ENCODE peak calls at places on chromosomes 4 and X, in four cellular contexts. L is pancreas; S is uterus; K is CD4-positive, alpha-beta memory T cell. H is an unnamed sample. For H3K9me3, the result is how much of the 10 kb centered on the place peaks cover.

GRCh38 chrX:101759000-101759399 is 99.3 kb upstream of the ARMCX2 start:
- DNase-seq in L (peak), S (peak), K (peak), H (no peak)

GRCh38 chr4:125727931-125728330 is 413.2 kb downstream of the FAT4 start:
- DNase-seq in L (no peak), S (no peak), K (no peak), H (no peak)

GRCh38 chr4:44738615-44739014 is 12.3 kb upstream of the GNPDA2 start:
- DNase-seq in L (no peak), S (no peak), K (peak), H (no peak)

GRCh38 chr4:152458801-152459302 is 77.0 kb downstream of the FBXW7 start:
- DNase-seq in L (no peak), S (no peak), K (peak), H (no peak)

GRCh38 chr4:121913667-121914066 is 38.2 kb downstream of the TRPC3 start:
- DNase-seq in L (no peak), S (no peak), K (no peak), H (no peak)

GRCh38 chrX:95056901-95057300 is 1382.9 kb downstream of the FAM133A start:
- DNase-seq in L (no peak), S (no peak), K (no peak), H (no peak)

GRCh38 chr4:185269286-185269685 is 59.9 kb downstream of the SNX25 start:
- DNase-seq in L (no peak), S (no peak), K (no peak), H (no peak)

GRCh38 chr4:101102114-101102752 is 245.1 kb downstream of the PPP3CA start:
- DNase-seq in L (peak), S (peak), K (no peak), H (no peak)

GRCh38 chr4:98661356-98662054 is 3.1 kb upstream of the TSPAN5 start:
- DNase-seq in L (no peak), S (no peak), K (no peak), H (no peak)

GRCh38 chr4:137794779-137795178 is 262.5 kb upstream of the PCDH18 start:
- DNase-seq in L (no peak), S (no peak), K (no peak), H (no peak)

GRCh38 chr4:100261346-100261745 is 71.1 kb upstream of the DDIT4L start:
- DNase-seq in L (no peak), S (no peak), K (no peak), H (no peak)

GRCh38 chrX:71315917-71316316 is 14.4 kb downstream of the ITGB1BP2 start:
- DNase-seq in L (no peak), S (no peak), K (no peak), H (no peak)

GRCh38 chrX:33726281-33727160 is 405.6 kb downstream of the FAM47A start:
- DNase-seq in L (peak), S (peak), K (no peak), H (no peak)

GRCh38 chr4:120816385-120816784 is 106.1 kb downstream of the PRDM5 start:
- DNase-seq in L (no peak), S (no peak), K (no peak), H (no peak)

GRCh38 chr4:119733431-119733830 is 104.8 kb upstream of the PDE5A start:
- DNase-seq in L (no peak), S (no peak), K (no peak), H (no peak)

GRCh38 chr4:145042601-145043000 is 55.4 kb downstream of the ANAPC10 start:
- DNase-seq in L (no peak), S (no peak), K (no peak), H (no peak)

GRCh38 chr4:55604996-55605395 is 13.0 kb upstream of the PDCL2 start:
- DNase-seq in L (no peak), S (no peak), K (no peak), H (no peak)

GRCh38 chr4:84492290-84492689 is 6.8 kb downstream of the NKX6-1 start:
- DNase-seq in L (no peak), S (no peak), K (no peak), H (no peak)

GRCh38 chr4:84491420-84491819 is 7.7 kb downstream of the NKX6-1 start:
- DNase-seq in L (no peak), S (no peak), K (no peak), H (no peak)

GRCh38 chr4:84494518-84494917 is 4.6 kb downstream of the NKX6-1 start:
- DNase-seq in L (no peak), S (no peak), K (no peak), H (no peak)

GRCh38 chr4:84493092-84493850 is 5.8 kb downstream of the NKX6-1 start:
- DNase-seq in L (no peak), S (no peak), K (no peak), H (no peak)

DNA sequence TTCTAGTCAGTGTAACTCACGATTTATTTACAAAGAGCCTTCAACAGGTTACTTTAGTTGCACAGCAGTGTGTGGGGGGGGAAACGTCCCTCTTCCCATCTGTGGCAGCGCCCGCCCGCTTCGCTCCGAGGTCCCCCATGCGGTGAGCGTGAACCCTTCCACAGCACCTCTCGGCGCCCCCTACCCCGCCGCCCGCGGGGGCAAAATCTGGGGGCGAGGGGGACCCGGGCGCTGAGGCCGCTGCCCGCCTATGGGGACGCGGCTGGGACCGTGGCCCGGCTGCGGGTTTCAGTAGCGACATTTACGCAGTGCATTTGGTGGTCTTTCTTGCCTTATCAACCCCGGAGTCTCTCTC is 6.4 kb downstream of the NKX6-1 start:
- DNase-seq in L (no peak), S (no peak), K (no peak), H (no peak)
- H3K4me3 ChIP-seq in L (no peak), S (no peak), K (no peak), H (peak)

GRCh38 chrX:3143043-3143799 is 102.0 kb downstream of the ARSF start:
- DNase-seq in L (no peak), S (no peak), K (peak), H (no peak)
- H3K27ac ChIP-seq in L (no peak), S (no peak), K (no peak), H (no peak)

DNA sequence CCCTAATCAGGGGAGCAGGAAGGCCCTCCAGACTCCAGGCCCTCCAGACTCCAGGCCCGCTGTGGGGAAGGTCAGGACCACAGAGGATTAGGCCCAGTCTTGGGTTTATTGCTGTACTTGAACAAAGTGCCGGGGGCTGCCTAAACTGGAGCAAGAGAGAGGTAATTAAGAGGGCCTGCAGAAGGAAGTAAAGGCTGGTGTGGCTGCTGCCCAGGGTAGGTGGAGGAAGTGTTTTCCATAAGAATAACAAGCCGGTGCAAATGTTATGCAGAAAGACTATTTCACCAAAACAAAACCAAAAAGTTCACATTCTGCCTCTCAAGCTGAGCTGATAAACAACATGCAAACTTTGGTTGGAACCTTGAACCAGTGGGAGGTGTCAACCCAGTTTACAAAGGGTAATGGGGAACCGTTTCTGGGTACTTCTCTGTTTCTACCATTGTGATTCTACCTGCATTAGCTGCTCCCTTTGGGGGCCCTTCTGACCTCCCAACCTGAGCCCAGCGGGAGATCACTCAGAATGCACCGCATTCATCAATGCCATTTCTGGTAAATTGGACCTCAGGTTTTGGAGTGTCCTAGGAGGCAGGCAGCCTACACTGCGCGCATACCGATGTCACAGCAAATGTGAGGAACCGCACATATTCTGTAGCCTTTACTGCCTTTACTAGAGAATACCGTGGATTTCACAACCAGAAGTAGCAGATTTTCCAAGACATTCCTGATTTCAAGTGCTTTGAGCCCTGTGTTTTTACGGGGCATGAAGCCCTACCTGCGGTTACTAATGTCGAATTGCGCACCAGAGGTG is 59.7 kb upstream of the BCOR start:
- DNase-seq in L (no peak), S (no peak), K (no peak), H (no peak)
- H3K9me3 ChIP-seq in L (under half), S (under half), K (under half), H (under half)

GRCh38 chr4:1172228-1172851 is at the start of gene SPON2:
- DNase-seq in L (no peak), S (peak), K (no peak), H (no peak)

GRCh38 chr4:1170156-1170804 is 2.1 kb downstream of the SPON2 start:
- DNase-seq in L (no peak), S (no peak), K (no peak), H (no peak)

GRCh38 chr4:1171306-1172227 is 816 bp downstream of the SPON2 start:
- DNase-seq in L (no peak), S (no peak), K (peak), H (no peak)

GRCh38 chr4:1169691-1170096 is 2.7 kb downstream of the SPON2 start:
- DNase-seq in L (no peak), S (no peak), K (no peak), H (no peak)

GRCh38 chr4:1170805-1171305 is 1.5 kb downstream of the SPON2 start:
- DNase-seq in L (no peak), S (no peak), K (no peak), H (no peak)
- H3K4me3 ChIP-seq in L (no peak), S (peak), K (no peak), H (peak)

DNA sequence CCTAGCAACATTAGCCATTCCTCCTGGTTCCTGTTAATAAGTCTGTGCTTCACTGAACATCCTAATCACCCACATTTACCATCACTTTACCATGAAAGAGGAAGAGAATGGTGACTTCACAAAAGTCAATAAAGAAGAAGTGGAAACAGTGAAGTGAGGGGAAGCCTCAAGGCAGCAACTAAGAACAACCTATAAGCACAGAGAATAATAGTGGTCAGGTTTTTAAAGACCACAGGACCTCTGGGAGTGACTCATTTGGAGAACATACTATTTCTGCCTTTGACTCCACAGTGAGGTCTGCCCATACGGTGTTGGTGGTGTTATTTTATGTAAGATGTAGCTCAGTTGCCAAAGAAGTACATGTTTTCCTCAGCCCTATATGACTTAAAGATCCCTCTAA is 86.0 kb upstream of the TET2 start:
- DNase-seq in L (no peak), S (no peak), K (no peak), H (no peak)
- H3K27ac ChIP-seq in L (peak), S (no peak), K (no peak), H (no peak)

GRCh38 chr4:11821774-11822430 is 393.2 kb upstream of the HS3ST1 start:
- DNase-seq in L (no peak), S (no peak), K (no peak), H (no peak)

DNA sequence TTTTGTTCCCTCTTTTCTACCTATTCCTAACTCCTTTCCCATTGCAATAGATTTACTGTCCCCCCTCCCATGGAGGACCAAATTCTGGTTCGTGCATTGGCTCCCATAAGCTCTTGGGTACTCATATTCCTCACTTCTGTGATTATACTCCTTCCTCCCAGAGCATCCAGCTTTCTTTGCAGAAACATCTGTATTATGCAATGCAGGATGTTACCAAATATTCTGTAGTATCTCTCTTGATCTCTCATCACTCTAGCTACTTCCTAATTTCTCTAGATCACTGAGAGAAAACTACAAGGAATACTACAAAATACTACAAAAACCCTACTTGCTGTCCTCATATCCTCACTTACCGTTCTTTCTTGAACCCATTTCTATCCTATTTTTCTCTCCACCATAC is 395.9 kb upstream of the HS3ST1 start:
- DNase-seq in L (no peak), S (no peak), K (no peak), H (no peak)
- H3K9me3 ChIP-seq in L (under half), S (under half), K (under half), H (under half)

DNA sequence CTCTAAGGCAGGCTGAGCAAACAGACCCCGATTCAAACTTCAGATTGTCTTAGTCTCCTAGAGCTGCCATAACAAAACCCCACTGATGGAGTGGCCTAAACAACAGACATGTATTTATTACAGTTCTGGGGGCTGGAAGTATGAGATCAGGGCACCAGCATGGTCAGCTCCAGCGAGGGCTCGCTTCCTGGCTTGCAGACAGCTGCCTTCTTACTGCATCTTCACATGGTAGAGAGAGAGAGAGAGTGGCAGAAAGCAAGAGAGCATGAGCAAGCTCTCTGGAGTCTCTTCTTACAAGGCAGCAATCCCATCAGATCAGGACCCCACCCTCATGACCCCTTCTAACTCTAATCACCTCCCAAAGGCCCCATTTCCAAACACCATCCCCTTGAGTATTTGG is 22.3 kb upstream of the SORCS2 start:
- DNase-seq in L (no peak), S (no peak), K (no peak), H (no peak)
- H3K4me3 ChIP-seq in L (no peak), S (no peak), K (no peak), H (no peak)

GRCh38 chr4:37745946-37746345 is 59.8 kb upstream of the RELL1 start:
- DNase-seq in L (no peak), S (no peak), K (no peak), H (no peak)
- H3K27ac ChIP-seq in L (no peak), S (no peak), K (no peak), H (no peak)

GRCh38 chr4:109989618-109990017 is 76.9 kb downstream of the EGF start:
- DNase-seq in L (no peak), S (no peak), K (no peak), H (no peak)

GRCh38 chr4:109985993-109986640 is 73.4 kb downstream of the EGF start:
- DNase-seq in L (no peak), S (no peak), K (no peak), H (no peak)

GRCh38 chr4:109990307-109991257 is 77.9 kb downstream of the EGF start:
- DNase-seq in L (no peak), S (no peak), K (no peak), H (no peak)

GRCh38 chr4:109993116-109993515 is 80.4 kb downstream of the EGF start:
- DNase-seq in L (no peak), S (no peak), K (no peak), H (no peak)

GRCh38 chr4:109989044-109989443 is 76.4 kb downstream of the EGF start:
- DNase-seq in L (no peak), S (no peak), K (no peak), H (no peak)
- H3K9me3 ChIP-seq in L (under half), S (under half), K (under half), H (under half)

H was measured in ascending aorta.